ENCODE peak calls at places on chromosomes 11 and 22, in eight cellular contexts. B, M, Z, Y, F, L, J and Q are unnamed samples.

GRCh38 chr22:50348058-50348457 is 4.9 kb downstream of the PPP6R2 start:
- DNase-seq in B (no peak), M (no peak), Z (no peak), Y (no peak), F (no peak), L (no peak), J (no peak), Q (no peak)

GRCh38 chr22:44992166-44992565 is 17.6 kb downstream of the PHF21B start:
- DNase-seq in B (no peak), M (no peak), Z (no peak), Y (no peak), F (no peak), L (no peak), J (no peak), Q (no peak)

GRCh38 chr11:132126973-132127900 is 756.8 kb downstream of the NTM start:
- DNase-seq in B (no peak), M (peak), Z (peak), Y (no peak), F (peak), L (no peak), J (peak), Q (no peak)

GRCh38 chr11:11504071-11504470 is 117.7 kb downstream of the GALNT18 start:
- DNase-seq in B (no peak), M (no peak), Z (no peak), Y (no peak), F (no peak), L (no peak), J (no peak), Q (no peak)

GRCh38 chr11:57763568-57763967 is 2.0 kb downstream of the CTNND1 start:
- DNase-seq in B (no peak), M (no peak), Z (peak), Y (no peak), F (no peak), L (no peak), J (peak), Q (no peak)

GRCh38 chr11:93225642-93226041 is 27.9 kb upstream of the SLC36A4 start:
- DNase-seq in B (no peak), M (no peak), Z (peak), Y (no peak), F (no peak), L (no peak), J (no peak), Q (no peak)

GRCh38 chr11:112666253-112666652 is 295.0 kb upstream of the NCAM1 start:
- DNase-seq in B (no peak), M (no peak), Z (no peak), Y (no peak), F (no peak), L (no peak), J (no peak), Q (no peak)

GRCh38 chr22:40552070-40552469 is 84.4 kb downstream of the MRTFA start:
- DNase-seq in B (no peak), M (no peak), Z (no peak), Y (no peak), F (peak), L (no peak), J (no peak), Q (no peak)

GRCh38 chr11:131389582-131389981 is 19.2 kb downstream of the NTM start:
- DNase-seq in B (no peak), M (no peak), Z (no peak), Y (no peak), F (no peak), L (no peak), J (no peak), Q (no peak)

GRCh38 chr11:63866211-63866610 is 27.3 kb downstream of the MARK2 start:
- DNase-seq in B (no peak), M (peak), Z (peak), Y (peak), F (peak), L (peak), J (no peak), Q (no peak)

GRCh38 chr11:17389957-17390649 is 1.6 kb upstream of the KCNJ11 start:
- DNase-seq in B (no peak), M (peak), Z (no peak), Y (no peak), F (no peak), L (no peak), J (no peak), Q (no peak)

GRCh38 chr11:64878223-64878493 is 263 bp downstream of the EHD1 start:
- DNase-seq in B (no peak), M (no peak), Z (no peak), Y (no peak), F (no peak), L (no peak), J (no peak), Q (no peak)

GRCh38 chr11:46247664-46248063 is 29.8 kb upstream of the CREB3L1 start:
- DNase-seq in B (peak), M (peak), Z (peak), Y (no peak), F (no peak), L (peak), J (no peak), Q (no peak)

GRCh38 chr22:22047266-22047665 is 64.7 kb upstream of the TOP3B start:
- DNase-seq in B (no peak), M (no peak), Z (no peak), Y (no peak), F (no peak), L (no peak), J (no peak), Q (no peak)

GRCh38 chr11:57276857-57277505 is 39.9 kb upstream of the APLNR start:
- DNase-seq in B (no peak), M (no peak), Z (no peak), Y (no peak), F (no peak), L (no peak), J (no peak), Q (no peak)

GRCh38 chr11:115500547-115501503 is 3.4 kb downstream of the CADM1 start:
- DNase-seq in B (no peak), M (no peak), Z (no peak), Y (no peak), F (no peak), L (no peak), J (no peak), Q (no peak)

GRCh38 chr11:105720096-105720495 is 110.2 kb downstream of the GRIA4 start:
- DNase-seq in B (no peak), M (no peak), Z (no peak), Y (no peak), F (no peak), L (no peak), J (no peak), Q (no peak)

GRCh38 chr11:79237676-79238075 is 203.2 kb downstream of the TENM4 start:
- DNase-seq in B (no peak), M (no peak), Z (peak), Y (no peak), F (no peak), L (no peak), J (no peak), Q (no peak)

GRCh38 chr11:2271327-2272240 is 1.2 kb upstream of the ASCL2 start:
- DNase-seq in B (no peak), M (no peak), Z (no peak), Y (no peak), F (no peak), L (no peak), J (no peak), Q (peak)

GRCh38 chr11:10150800-10151199 is 143.2 kb downstream of the SBF2 start:
- DNase-seq in B (no peak), M (no peak), Z (no peak), Y (no peak), F (no peak), L (no peak), J (no peak), Q (no peak)

GRCh38 chr11:111514216-111515031 is at the start of gene HOATZ:
- DNase-seq in B (no peak), M (no peak), Z (peak), Y (no peak), F (no peak), L (no peak), J (no peak), Q (no peak)

GRCh38 chr22:42294034-42294985 is 23.9 kb upstream of the TCF20 start:
- DNase-seq in B (no peak), M (peak), Z (peak), Y (peak), F (peak), L (peak), J (peak), Q (no peak)

GRCh38 chr22:19407649-19408606 is 23.6 kb downstream of the HIRA start:
- DNase-seq in B (no peak), M (peak), Z (peak), Y (no peak), F (no peak), L (no peak), J (no peak), Q (no peak)

GRCh38 chr11:85165819-85166218 is 461.3 kb downstream of the DLG2 start:
- DNase-seq in B (no peak), M (no peak), Z (no peak), Y (no peak), F (no peak), L (no peak), J (no peak), Q (no peak)

GRCh38 chr11:20259506-20259905 is 99.2 kb upstream of the DBX1 start:
- DNase-seq in B (no peak), M (no peak), Z (peak), Y (no peak), F (no peak), L (no peak), J (no peak), Q (no peak)

GRCh38 chr11:71543866-71544265 is 4.4 kb upstream of the KRTAP5-9 start:
- DNase-seq in B (no peak), M (no peak), Z (no peak), Y (no peak), F (no peak), L (no peak), J (no peak), Q (no peak)

GRCh38 chr11:106473089-106473722 is 395.7 kb downstream of the AASDHPPT start:
- DNase-seq in B (no peak), M (no peak), Z (peak), Y (no peak), F (no peak), L (no peak), J (no peak), Q (no peak)

GRCh38 chr11:117903505-117904382 is 25.5 kb downstream of the TMPRSS13 start:
- DNase-seq in B (no peak), M (no peak), Z (no peak), Y (no peak), F (no peak), L (no peak), J (no peak), Q (no peak)

GRCh38 chr11:94997437-94997836 is 23.9 kb downstream of the KDM4D start:
- DNase-seq in B (no peak), M (no peak), Z (no peak), Y (no peak), F (no peak), L (no peak), J (no peak), Q (no peak)

GRCh38 chr22:50141891-50142363 is 28.6 kb upstream of the PANX2 start:
- DNase-seq in B (no peak), M (no peak), Z (no peak), Y (no peak), F (no peak), L (no peak), J (no peak), Q (no peak)

GRCh38 chr11:12457030-12457600 is 79.7 kb downstream of the PARVA start:
- DNase-seq in B (no peak), M (no peak), Z (peak), Y (no peak), F (no peak), L (no peak), J (no peak), Q (no peak)

GRCh38 chr11:130439160-130439519 is 9.3 kb upstream of the ADAMTS15 start:
- DNase-seq in B (no peak), M (no peak), Z (no peak), Y (no peak), F (no peak), L (no peak), J (no peak), Q (no peak)